ENCODE peak calls at places on chromosome 21, in six cellular contexts. I is HL-60; Y is endothelial cell; T is H9; J is breast epithelium; C is CD4-positive, alpha-beta T cell. M is an unnamed sample.

GRCh38 chr21:26177187-26177586 is 6.6 kb upstream of the APP start:
- DNase-seq in I (no peak), Y (no peak), T (no peak), J (no peak), C (no peak), M (no peak)

GRCh38 chr21:24896735-24897124 is 710.6 kb downstream of the MRPL39 start:
- DNase-seq in I (no peak), Y (no peak), T (no peak), J (no peak), C (no peak), M (no peak)

GRCh38 chr21:36835383-36835795 is 131.1 kb downstream of the HLCS start:
- DNase-seq in I (no peak), Y (no peak), T (no peak), J (no peak), C (no peak), M (no peak)

GRCh38 chr21:40507978-40508377 is 339.0 kb downstream of the DSCAM start:
- DNase-seq in I (no peak), Y (no peak), T (no peak), J (no peak), C (no peak), M (no peak)

GRCh38 chr21:43864313-43864805 is 664 bp upstream of the AGPAT3 start:
- DNase-seq in I (peak), Y (no peak), T (peak), J (peak), C (peak), M (no peak)

GRCh38 chr21:20272791-20273362 is 725.3 kb upstream of the NCAM2 start:
- DNase-seq in I (no peak), Y (no peak), T (peak), J (no peak), C (no peak), M (no peak)

GRCh38 chr21:34630536-34631143 is 15.7 kb upstream of the RCAN1 start:
- DNase-seq in I (peak), Y (peak), T (no peak), J (no peak), C (no peak), M (no peak)

GRCh38 chr21:42681296-42682206 is 28.1 kb downstream of the PDE9A start:
- DNase-seq in I (no peak), Y (no peak), T (no peak), J (no peak), C (no peak), M (no peak)

GRCh38 chr21:39523398-39523797 is 71.6 kb downstream of the SH3BGR start:
- DNase-seq in I (no peak), Y (no peak), T (no peak), J (no peak), C (no peak), M (no peak)

GRCh38 chr21:34775793-34776192 is 107.0 kb downstream of the CLIC6 start:
- DNase-seq in I (no peak), Y (no peak), T (no peak), J (no peak), C (no peak), M (no peak)

GRCh38 chr21:44006656-44007055 is 5.5 kb upstream of the TRAPPC10 start:
- DNase-seq in I (no peak), Y (no peak), T (no peak), J (no peak), C (no peak), M (no peak)

GRCh38 chr21:43667191-43667904 is 8.0 kb downstream of the RRP1B start:
- DNase-seq in I (peak), Y (no peak), T (no peak), J (no peak), C (no peak), M (no peak)

GRCh38 chr21:25350056-25350455 is 257.2 kb downstream of the MRPL39 start:
- DNase-seq in I (no peak), Y (peak), T (peak), J (no peak), C (no peak), M (no peak)

GRCh38 chr21:43312751-43313169 is 114.2 kb downstream of the SIK1 start:
- DNase-seq in I (no peak), Y (no peak), T (peak), J (no peak), C (no peak), M (no peak)

GRCh38 chr21:42639646-42640152 is 13.7 kb upstream of the PDE9A start:
- DNase-seq in I (no peak), Y (no peak), T (no peak), J (no peak), C (no peak), M (no peak)

GRCh38 chr21:46549650-46550049 is 55.2 kb downstream of the S100B start:
- DNase-seq in I (no peak), Y (no peak), T (no peak), J (no peak), C (no peak), M (no peak)

GRCh38 chr21:40155563-40155962 is 288.3 kb downstream of the PCP4 start:
- DNase-seq in I (no peak), Y (no peak), T (no peak), J (no peak), C (no peak), M (no peak)

GRCh38 chr21:14533555-14534400 is 12.3 kb downstream of the SAMSN1 start:
- DNase-seq in I (no peak), Y (no peak), T (no peak), J (no peak), C (no peak), M (no peak)

GRCh38 chr21:46599251-46599572 is 5.7 kb downstream of the S100B start:
- DNase-seq in I (no peak), Y (peak), T (no peak), J (no peak), C (no peak), M (no peak)

GRCh38 chr21:34724857-34725195 is 56.0 kb downstream of the CLIC6 start:
- DNase-seq in I (no peak), Y (no peak), T (no peak), J (no peak), C (no peak), M (no peak)

GRCh38 chr21:36522174-36522810 is 42.4 kb upstream of the CLDN14 start:
- DNase-seq in I (no peak), Y (no peak), T (no peak), J (no peak), C (no peak), M (no peak)

GRCh38 chr21:34881421-34881820 is 167.7 kb downstream of the RUNX1 start:
- DNase-seq in I (no peak), Y (no peak), T (no peak), J (no peak), C (no peak), M (no peak)

GRCh38 chr21:37383066-37383465 is 16.5 kb downstream of the DYRK1A start:
- DNase-seq in I (no peak), Y (no peak), T (no peak), J (no peak), C (no peak), M (no peak)

GRCh38 chr21:35895598-35895997 is 164.7 kb downstream of the SETD4 start:
- DNase-seq in I (no peak), Y (no peak), T (no peak), J (no peak), C (no peak), M (no peak)

GRCh38 chr21:42460391-42461184 is 35.4 kb downstream of the RSPH1 start:
- DNase-seq in I (no peak), Y (no peak), T (peak), J (peak), C (peak), M (no peak)

GRCh38 chr21:22728091-22728490 is 1729.9 kb downstream of the NCAM2 start:
- DNase-seq in I (no peak), Y (no peak), T (no peak), J (no peak), C (no peak), M (no peak)

GRCh38 chr21:39094847-39095525 is 88.3 kb downstream of the PSMG1 start:
- DNase-seq in I (no peak), Y (no peak), T (no peak), J (no peak), C (no peak), M (no peak)

GRCh38 chr21:43929217-43929971 is 64.4 kb downstream of the AGPAT3 start:
- DNase-seq in I (no peak), Y (no peak), T (no peak), J (peak), C (no peak), M (peak)

GRCh38 chr21:35138665-35139381 is 89.7 kb upstream of the RUNX1 start:
- DNase-seq in I (no peak), Y (no peak), T (no peak), J (no peak), C (peak), M (no peak)

GRCh38 chr21:42997053-42997452 is 22.7 kb downstream of the PKNOX1 start:
- DNase-seq in I (no peak), Y (no peak), T (no peak), J (no peak), C (no peak), M (no peak)

GRCh38 chr21:37365657-37366487 is 701 bp upstream of the DYRK1A start:
- DNase-seq in I (peak), Y (peak), T (peak), J (peak), C (peak), M (peak)

GRCh38 chr21:43771698-43772367 is 4.3 kb downstream of the CSTB start:
- DNase-seq in I (no peak), Y (no peak), T (no peak), J (no peak), C (no peak), M (no peak)

GRCh38 chr21:37658121-37658993 is 257.9 kb downstream of the KCNJ6 start:
- DNase-seq in I (no peak), Y (no peak), T (no peak), J (no peak), C (no peak), M (no peak)

GRCh38 chr21:36155603-36156338 is 853 bp upstream of the DOP1B start:
- DNase-seq in I (no peak), Y (no peak), T (peak), J (peak), C (no peak), M (no peak)

GRCh38 chr21:43731476-43731875 is 12.5 kb downstream of the PDXK start:
- DNase-seq in I (no peak), Y (no peak), T (no peak), J (no peak), C (no peak), M (no peak)

GRCh38 chr21:44529011-44529421 is 11.0 kb downstream of the KRTAP10-1 start:
- DNase-seq in I (no peak), Y (no peak), T (peak), J (peak), C (no peak), M (no peak)

GRCh38 chr21:42247716-42248115 is 28.8 kb downstream of the ABCG1 start:
- DNase-seq in I (no peak), Y (no peak), T (no peak), J (no peak), C (no peak), M (no peak)

GRCh38 chr21:38712076-38712475 is 93.7 kb upstream of the ETS2 start:
- DNase-seq in I (peak), Y (peak), T (peak), J (no peak), C (no peak), M (no peak)

GRCh38 chr21:26941436-26941835 is 25.5 kb downstream of the ADAMTS5 start:
- DNase-seq in I (no peak), Y (no peak), T (no peak), J (no peak), C (no peak), M (no peak)

GRCh38 chr21:41877901-41878830 is 978 bp downstream of the PRDM15 start:
- DNase-seq in I (peak), Y (no peak), T (no peak), J (no peak), C (peak), M (no peak)

GRCh38 chr21:15894596-15894995 is 164.8 kb downstream of the USP25 start:
- DNase-seq in I (no peak), Y (no peak), T (no peak), J (no peak), C (no peak), M (no peak)
- TF ChIP-seq CTCF in I (peak), Y (peak), T (peak), J (peak), C (no peak), M (peak)

DNA sequence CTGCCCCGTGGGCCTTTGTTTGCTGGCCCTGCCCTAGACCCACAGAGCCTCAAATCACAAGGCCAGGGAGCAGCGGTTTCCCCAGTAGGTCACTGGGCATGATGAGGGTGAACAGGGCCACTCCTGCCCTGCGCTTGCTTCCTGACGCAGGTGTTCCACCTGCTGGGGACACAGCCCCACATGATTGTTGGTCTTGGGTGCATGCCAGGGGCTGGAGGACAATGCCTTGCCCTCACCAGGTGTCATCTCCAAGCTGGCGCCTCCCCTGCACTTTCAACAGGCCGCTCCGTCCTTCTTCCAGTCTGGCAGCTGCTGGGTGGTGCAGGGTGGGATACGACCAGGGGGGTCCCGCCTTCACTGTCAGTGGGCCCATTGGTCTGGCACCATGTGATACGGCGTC is 24.3 kb downstream of the IL10RB start:
- DNase-seq in I (no peak), Y (no peak), T (no peak), J (no peak), C (no peak), M (no peak)
- TF ChIP-seq CTCF in I (no peak), Y (no peak), T (no peak), J (no peak), C (no peak), M (no peak)

GRCh38 chr21:28781602-28782274 is 210.9 kb downstream of the LTN1 start:
- DNase-seq in I (peak), Y (peak), T (no peak), J (no peak), C (no peak), M (no peak)
- TF ChIP-seq CTCF in I (peak), Y (peak), T (peak), J (no peak), C (peak), M (peak)

DNA sequence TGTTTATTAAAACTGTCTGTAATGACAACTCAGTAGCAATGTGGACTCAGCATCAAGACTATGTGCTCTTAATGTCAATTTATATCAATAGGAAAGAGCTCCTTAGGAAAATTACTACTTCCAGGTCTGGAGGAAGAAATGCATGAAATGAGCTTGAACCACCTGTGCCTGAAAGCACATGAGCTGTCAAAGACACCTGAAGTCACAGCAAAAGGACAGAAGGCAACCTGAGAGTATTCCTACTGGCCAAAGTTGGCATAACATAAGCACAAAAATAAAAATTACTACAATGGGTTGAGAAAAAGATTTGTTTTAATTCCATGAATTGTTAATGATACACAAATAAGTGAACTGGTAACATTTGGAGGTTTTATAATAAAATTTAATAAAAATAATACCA is 13.4 kb upstream of the KRTAP7-1 start:
- DNase-seq in I (no peak), Y (no peak), T (no peak), J (no peak), C (no peak), M (no peak)
- TF ChIP-seq CTCF in I (no peak), Y (peak), T (peak), J (no peak), C (no peak), M (no peak)

GRCh38 chr21:31198575-31198974 is 145.5 kb downstream of the TIAM1 start:
- DNase-seq in I (no peak), Y (no peak), T (no peak), J (no peak), C (no peak), M (no peak)
- TF ChIP-seq CTCF in I (no peak), Y (peak), T (peak), J (peak), C (peak), M (peak)

GRCh38 chr21:28657576-28657975 is 335.1 kb downstream of the LTN1 start:
- DNase-seq in I (no peak), Y (no peak), T (no peak), J (no peak), C (no peak), M (no peak)

GRCh38 chr21:28663111-28663693 is 329.5 kb downstream of the LTN1 start:
- DNase-seq in I (no peak), Y (no peak), T (no peak), J (no peak), C (no peak), M (no peak)
- TF ChIP-seq CTCF in I (no peak), Y (no peak), T (peak), J (no peak), C (no peak), M (no peak)

GRCh38 chr21:45539796-45540600 is 2.2 kb downstream of the SLC19A1 start:
- DNase-seq in I (no peak), Y (peak), T (peak), J (peak), C (no peak), M (peak)
- TF ChIP-seq CTCF in I (no peak), Y (no peak), T (no peak), J (no peak), C (no peak), M (no peak)

GRCh38 chr21:16589499-16589898 is 859.7 kb downstream of the USP25 start:
- DNase-seq in I (no peak), Y (no peak), T (no peak), J (no peak), C (no peak), M (no peak)

GRCh38 chr21:16588433-16588860 is 858.7 kb downstream of the USP25 start:
- DNase-seq in I (no peak), Y (peak), T (peak), J (peak), C (no peak), M (no peak)

GRCh38 chr21:16589046-16589445 is 859.3 kb downstream of the USP25 start:
- DNase-seq in I (no peak), Y (no peak), T (no peak), J (no peak), C (no peak), M (no peak)

GRCh38 chr21:16587141-16587570 is 857.4 kb downstream of the USP25 start:
- DNase-seq in I (no peak), Y (no peak), T (peak), J (no peak), C (no peak), M (no peak)

DNA sequence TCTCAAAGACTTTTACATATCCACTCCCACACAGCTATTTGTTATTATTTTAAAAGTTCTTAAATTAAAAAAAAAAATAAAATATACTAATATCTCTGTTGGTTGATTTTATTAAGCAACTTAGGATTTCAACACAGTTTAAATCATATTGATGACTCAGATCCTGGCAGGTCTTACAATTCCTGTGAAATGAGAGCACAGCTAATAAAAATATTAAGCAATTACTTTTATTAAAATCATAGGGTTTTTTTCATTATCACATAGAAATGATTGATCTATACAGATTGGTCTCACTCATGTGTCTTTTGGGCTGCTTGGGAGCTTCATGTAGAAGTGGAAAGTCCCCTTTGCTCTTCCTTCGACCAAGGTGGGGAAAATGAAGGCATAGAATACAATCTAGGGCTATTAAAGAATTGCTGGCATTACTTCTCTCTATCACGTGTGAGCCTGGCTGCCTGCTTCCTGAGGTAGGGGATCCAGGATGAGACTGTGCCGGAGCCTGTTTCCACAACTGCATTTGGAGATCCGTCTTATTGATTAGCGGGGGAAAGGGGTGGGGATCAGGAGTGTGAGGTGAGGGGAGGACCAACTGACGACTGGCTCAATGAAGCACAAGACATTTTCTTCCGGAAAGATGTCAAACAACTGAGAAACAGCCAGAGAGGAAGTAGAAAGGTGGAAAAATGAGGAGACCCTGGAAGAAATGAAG is 858.0 kb downstream of the USP25 start:
- DNase-seq in I (no peak), Y (no peak), T (no peak), J (no peak), C (no peak), M (no peak)
- TF ChIP-seq CTCF in I (no peak), Y (no peak), T (no peak), J (no peak), C (no peak), M (no peak)

DNA sequence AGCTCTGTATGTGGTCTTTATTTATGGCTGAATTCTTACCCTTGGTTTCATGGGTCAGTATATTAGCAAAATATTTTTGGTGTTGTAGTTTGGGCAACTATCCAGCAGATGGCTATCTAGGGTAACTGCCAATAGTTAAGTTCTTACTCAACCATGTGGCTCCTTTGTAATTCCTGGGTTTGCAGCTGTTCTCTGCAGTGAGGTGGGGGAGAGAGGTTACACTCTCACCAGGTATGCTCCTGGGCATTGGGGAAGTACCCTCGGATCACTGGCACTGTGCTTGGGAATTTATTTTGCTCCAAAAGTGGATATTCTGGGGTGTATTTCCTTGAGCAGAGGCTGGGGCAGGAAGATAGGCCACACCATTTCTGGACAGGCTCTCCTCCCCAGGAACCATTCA is 436.7 kb upstream of the TMPRSS15 start:
- DNase-seq in I (peak), Y (no peak), T (peak), J (no peak), C (no peak), M (no peak)
- TF ChIP-seq CTCF in I (no peak), Y (peak), T (peak), J (no peak), C (no peak), M (no peak)

M was measured in CD14-positive monocyte.